ENCODE peak calls at places on chromosomes 3 and 15, in ten cellular contexts. J is RWPE1, S is suprapubic skin, U is GM23338, Y is astrocyte, W is heart right ventricle, M is kidney, L is AG04450, Z is psoas muscle, I is fibroblast of lung. A is an unnamed sample.

GRCh38 chr15:59349715-59350420 is 22.8 kb downstream of the MYO1E start:
- DNase-seq in S (no peak), Z (peak), L (peak), J (peak), W (peak), Y (peak), I (peak), U (peak), M (no peak), A (no peak)

GRCh38 chr3:90080988-90081387 is 973.6 kb downstream of the EPHA3 start:
- DNase-seq in J (no peak), S (no peak), U (peak), M (no peak), Z (no peak), W (no peak), Y (no peak), I (no peak), L (no peak), A (no peak)

GRCh38 chr3:180594631-180595348 is 7.2 kb upstream of the TTC14 start:
- DNase-seq in M (no peak), J (peak), S (no peak), U (peak), L (peak), W (no peak), Z (no peak), Y (peak), I (peak), A (no peak)

GRCh38 chr3:137410028-137410427 is 354.1 kb upstream of the SOX14 start:
- DNase-seq in S (no peak), W (no peak), J (no peak), I (no peak), Y (no peak), U (no peak), L (no peak), Z (no peak), M (no peak), A (no peak)

GRCh38 chr3:156290917-156291268 is 170.5 kb downstream of the KCNAB1 start:
- DNase-seq in I (no peak), U (no peak), M (no peak), W (no peak), S (no peak), L (no peak), J (no peak), Y (no peak), Z (no peak), A (no peak)

GRCh38 chr3:18648868-18649450 is 223.8 kb upstream of the SATB1 start:
- DNase-seq in L (no peak), S (no peak), U (no peak), J (no peak), I (no peak), M (no peak), Z (no peak), W (no peak), Y (no peak), A (no peak)

GRCh38 chr3:35200056-35200455 is 439.3 kb upstream of the ARPP21 start:
- DNase-seq in L (no peak), W (no peak), Z (no peak), J (peak), M (no peak), U (no peak), I (no peak), Y (peak), S (no peak), A (no peak)

GRCh38 chr3:61218508-61218907 is 32.7 kb downstream of the FHIT start:
- DNase-seq in S (no peak), I (no peak), U (no peak), Z (no peak), M (no peak), W (no peak), Y (no peak), L (no peak), J (no peak), A (no peak)

GRCh38 chr3:30480587-30480986 is 125.8 kb upstream of the TGFBR2 start:
- DNase-seq in Z (no peak), M (no peak), W (no peak), J (no peak), I (no peak), S (no peak), Y (no peak), U (no peak), L (no peak), A (no peak)

GRCh38 chr15:91535856-91536500 is 317.5 kb upstream of the SLCO3A1 start:
- DNase-seq in M (no peak), W (no peak), J (no peak), I (no peak), Y (no peak), L (no peak), Z (no peak), U (no peak), S (no peak), A (no peak)

GRCh38 chr15:91214675-91215590 is 114.9 kb downstream of the SV2B start:
- DNase-seq in I (no peak), M (no peak), S (no peak), J (no peak), L (no peak), U (peak), W (peak), Z (no peak), Y (no peak), A (no peak)

GRCh38 chr3:48548731-48549705 is 7.6 kb downstream of the PFKFB4 start:
- DNase-seq in S (peak), J (no peak), U (peak), Y (peak), Z (peak), W (peak), M (peak), I (peak), L (no peak), A (peak)

GRCh38 chr3:4746241-4746958 is 232.8 kb upstream of the BHLHE40 start:
- DNase-seq in S (no peak), J (no peak), M (no peak), W (peak), U (no peak), Y (peak), I (no peak), Z (no peak), L (no peak), A (no peak)

GRCh38 chr3:139561959-139562676 is 22.6 kb upstream of the RBP1 start:
- DNase-seq in W (no peak), S (no peak), L (peak), Y (no peak), U (peak), M (no peak), I (peak), Z (no peak), J (peak), A (no peak)

GRCh38 chr15:61518191-61518950 is 289.3 kb upstream of the RORA start:
- DNase-seq in I (no peak), J (peak), Y (no peak), Z (no peak), M (no peak), L (no peak), S (no peak), U (no peak), W (no peak), A (no peak)

GRCh38 chr15:63491979-63492378 is 12.4 kb upstream of the USP3 start:
- DNase-seq in Z (no peak), M (no peak), L (peak), Y (peak), U (no peak), I (peak), W (no peak), J (no peak), S (no peak), A (no peak)

GRCh38 chr15:60374628-60375081 is 23.1 kb downstream of the ANXA2 start:
- DNase-seq in L (peak), S (no peak), Z (peak), J (peak), Y (peak), I (peak), W (no peak), M (peak), U (peak), A (no peak)

GRCh38 chr3:197331131-197331530 is 32.7 kb upstream of the DLG1 start:
- DNase-seq in S (no peak), L (no peak), Z (no peak), U (peak), W (no peak), I (no peak), M (no peak), Y (no peak), J (no peak), A (no peak)

GRCh38 chr3:146092230-146092629 is 68.8 kb downstream of the PLOD2 start:
- DNase-seq in L (no peak), J (no peak), Z (no peak), M (no peak), I (no peak), W (no peak), U (no peak), Y (peak), S (no peak), A (no peak)

GRCh38 chr15:37485056-37485455 is 384.7 kb upstream of the MEIS2 start:
- DNase-seq in I (no peak), J (no peak), W (no peak), U (no peak), S (no peak), M (no peak), L (no peak), Z (no peak), Y (no peak), A (no peak)

GRCh38 chr3:129727707-129728106 is 121.2 kb upstream of the PLXND1 start:
- DNase-seq in S (no peak), I (peak), Y (no peak), M (no peak), U (no peak), J (no peak), L (peak), Z (no peak), W (no peak), A (no peak)

GRCh38 chr3:129718201-129718600 is 111.7 kb upstream of the PLXND1 start:
- DNase-seq in Y (no peak), U (no peak), L (no peak), M (no peak), J (no peak), I (no peak), S (no peak), W (no peak), Z (no peak), A (no peak)

GRCh38 chr3:129722527-129722926 is 116.1 kb upstream of the PLXND1 start:
- DNase-seq in W (no peak), Z (no peak), S (no peak), Y (no peak), M (no peak), I (no peak), L (no peak), U (no peak), J (no peak), A (no peak)

DNA sequence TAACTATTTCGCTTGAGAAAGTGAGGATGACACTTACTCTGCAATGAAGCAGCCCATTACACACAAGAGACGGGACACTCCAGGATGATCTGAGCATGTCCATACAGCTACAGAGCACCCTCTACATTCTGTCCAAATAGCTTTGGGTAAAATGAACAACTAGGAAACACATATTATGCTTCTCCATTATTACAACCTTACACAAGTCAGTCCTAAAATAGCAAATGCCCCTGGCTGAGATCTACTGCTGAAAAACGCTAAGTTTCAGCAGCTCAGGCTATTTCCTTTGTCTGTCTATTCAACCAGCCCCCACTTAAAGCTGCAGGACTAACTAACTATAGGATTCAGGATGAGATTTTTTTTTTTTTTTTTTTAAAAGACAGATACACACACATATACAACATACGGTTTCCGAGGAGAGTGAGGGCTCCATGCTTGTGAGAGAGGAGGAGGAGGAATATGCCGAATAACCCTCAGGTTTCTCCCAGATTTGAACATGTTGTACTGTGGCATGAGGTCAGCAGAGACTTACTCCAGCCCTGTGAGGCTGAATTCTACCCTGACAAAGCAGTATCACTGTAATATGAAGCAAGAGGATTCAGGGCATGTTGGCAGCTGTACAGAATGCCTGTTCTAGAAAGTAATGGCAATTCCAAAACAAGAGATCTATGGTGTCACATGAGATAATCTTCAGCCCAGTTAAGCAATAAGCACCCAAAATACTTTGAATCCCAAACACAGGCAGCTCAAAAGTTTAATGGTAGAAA is 117.3 kb upstream of the PLXND1 start:
- DNase-seq in W (peak), M (no peak), J (peak), I (peak), L (peak), Z (peak), U (no peak), Y (peak), S (peak), A (no peak)
- H3K27ac ChIP-seq in W (no peak), M (no peak), J (no peak), I (no peak), L (peak), Z (peak), U (peak), Y (no peak), S (peak), A (no peak)

GRCh38 chr3:54433846-54434245 is 311.5 kb downstream of the CACNA2D3 start:
- DNase-seq in Z (no peak), U (peak), L (no peak), I (no peak), M (no peak), J (no peak), Y (no peak), W (no peak), S (no peak), A (no peak)
- TF ChIP-seq CTCF in Z (no peak), U (peak), L (peak), I (no peak), M (peak), J (no peak), Y (peak), W (no peak), S (no peak), A (no peak)

DNA sequence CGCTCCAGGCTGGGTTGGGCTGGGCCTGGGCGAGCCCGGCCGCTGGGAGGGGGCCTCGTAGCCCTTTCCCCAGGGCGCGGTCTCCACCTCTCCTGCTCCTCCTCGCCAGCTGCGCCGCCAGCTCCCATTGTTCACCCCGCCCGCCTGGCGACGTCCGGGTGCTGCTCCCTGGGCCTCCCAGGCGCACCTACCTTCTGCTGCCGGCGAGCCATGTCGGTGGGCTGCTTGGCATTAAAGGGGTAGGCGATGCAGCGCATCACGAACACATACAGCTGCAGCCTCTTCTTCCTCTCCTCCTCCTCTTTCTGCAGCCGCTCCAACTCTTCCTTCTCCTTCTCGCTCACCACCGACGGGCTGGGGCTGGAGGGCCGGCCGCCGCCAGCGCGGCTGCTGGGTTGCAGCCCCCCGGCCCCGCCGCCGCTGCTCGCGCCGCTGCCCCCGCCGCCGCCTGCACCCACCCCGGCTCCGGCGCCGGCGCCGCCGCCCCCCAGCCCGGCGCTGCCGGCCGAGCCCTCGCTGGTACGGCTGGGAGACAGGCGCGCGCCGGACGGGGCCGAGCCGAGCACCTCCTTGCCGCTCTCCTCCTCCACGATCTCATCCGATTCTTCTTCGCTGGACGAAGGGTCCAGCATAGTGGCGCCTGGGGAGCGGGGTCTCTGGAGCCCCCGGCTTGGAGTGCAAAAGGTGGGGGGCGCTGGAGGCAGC is 666 bp downstream of the CADPS start:
- DNase-seq in Z (no peak), Y (no peak), J (no peak), I (no peak), S (no peak), M (no peak), L (no peak), U (peak), W (no peak), A (peak)
- H3K27ac ChIP-seq in Z (no peak), Y (no peak), J (no peak), I (no peak), S (peak), M (no peak), L (no peak), U (peak), W (peak), A (no peak)

GRCh38 chr3:112811917-112812660 is 34.6 kb downstream of the CD200R1L start:
- DNase-seq in L (no peak), Y (no peak), M (no peak), U (no peak), W (no peak), Z (no peak), J (no peak), S (no peak), I (no peak), A (no peak)

GRCh38 chr3:112814256-112814655 is 32.4 kb downstream of the CD200R1L start:
- DNase-seq in I (peak), L (peak), S (no peak), U (peak), M (no peak), W (no peak), J (peak), Y (peak), Z (no peak), A (no peak)

GRCh38 chr3:112813723-112814171 is 32.9 kb downstream of the CD200R1L start:
- DNase-seq in U (no peak), S (no peak), L (no peak), W (peak), Y (peak), I (no peak), J (no peak), Z (no peak), M (no peak), A (peak)

GRCh38 chr3:112811150-112811884 is 35.3 kb downstream of the CD200R1L start:
- DNase-seq in Z (peak), U (no peak), W (peak), M (peak), L (peak), S (no peak), I (peak), Y (peak), J (no peak), A (no peak)

GRCh38 chr3:112813016-112813415 is 33.6 kb downstream of the CD200R1L start:
- DNase-seq in Y (no peak), S (no peak), I (no peak), L (no peak), J (no peak), Z (no peak), W (no peak), M (no peak), U (no peak), A (no peak)
- TF ChIP-seq CTCF in Y (no peak), S (no peak), I (no peak), L (no peak), J (no peak), Z (no peak), W (no peak), M (no peak), U (no peak), A (no peak)

GRCh38 chr15:84654689-84655453 is 788 bp upstream of the WDR73 start:
- DNase-seq in S (peak), U (peak), M (peak), W (peak), L (no peak), J (peak), Y (peak), I (peak), Z (peak), A (peak)
- H3K27ac ChIP-seq in S (peak), U (peak), M (peak), W (peak), L (peak), J (peak), Y (peak), I (peak), Z (peak), A (peak)

GRCh38 chr3:184260571-184261269 is 633 bp downstream of the CAMK2N2 start:
- DNase-seq in J (no peak), W (no peak), M (peak), U (peak), I (no peak), L (no peak), Y (no peak), S (no peak), Z (no peak), A (no peak)
- TF ChIP-seq CTCF in J (no peak), W (no peak), M (no peak), U (no peak), I (no peak), L (no peak), Y (no peak), S (no peak), Z (no peak), A (no peak)